ENCODE peak calls at places on chromosomes 5 and 9, in seven cellular contexts. P is choroid plexus epithelial cell, B is gastrocnemius medialis, O is psoas muscle, R is RWPE1, H is astrocyte of the spinal cord, K is astrocyte. S is an unnamed sample.

GRCh38 chr9:80648336-80648735 is 1041.0 kb downstream of the TLE1 start:
- DNase-seq in P (peak), B (no peak), O (no peak), R (no peak), H (peak), K (peak), S (no peak)

GRCh38 chr9:19028835-19029451 is 4.1 kb downstream of the SAXO1 start:
- DNase-seq in P (peak), B (no peak), O (no peak), R (peak), H (peak), K (peak), S (peak)

GRCh38 chr9:83013261-83013610 is 49.7 kb downstream of the RASEF start:
- DNase-seq in P (peak), B (no peak), O (no peak), R (no peak), H (peak), K (peak), S (no peak)

GRCh38 chr9:95012035-95012708 is 285.7 kb downstream of the AOPEP start:
- DNase-seq in P (no peak), B (no peak), O (no peak), R (no peak), H (no peak), K (no peak), S (no peak)

GRCh38 chr5:140297283-140297682 is 5.6 kb downstream of the PFDN1 start:
- DNase-seq in P (no peak), B (no peak), O (no peak), R (no peak), H (no peak), K (no peak), S (no peak)

GRCh38 chr5:125659316-125660071 is 763.7 kb upstream of the GRAMD2B start:
- DNase-seq in P (peak), B (no peak), O (no peak), R (no peak), H (peak), K (peak), S (no peak)

GRCh38 chr5:32780508-32780919 is 69.4 kb downstream of the NPR3 start:
- DNase-seq in P (peak), B (no peak), O (no peak), R (no peak), H (peak), K (peak), S (no peak)

GRCh38 chr9:70218767-70219166 is 40.0 kb upstream of the SMC5 start:
- DNase-seq in P (no peak), B (no peak), O (no peak), R (no peak), H (peak), K (peak), S (no peak)

GRCh38 chr9:82108474-82108873 is 119.9 kb downstream of the SPATA31D1 start:
- DNase-seq in P (no peak), B (no peak), O (no peak), R (no peak), H (no peak), K (no peak), S (no peak)

GRCh38 chr5:947626-948471 is 55.2 kb downstream of the TRIP13 start:
- DNase-seq in P (no peak), B (no peak), O (no peak), R (no peak), H (no peak), K (no peak), S (no peak)

GRCh38 chr9:16485575-16486321 is 384.7 kb downstream of the BNC2 start:
- DNase-seq in P (no peak), B (no peak), O (no peak), R (no peak), H (no peak), K (no peak), S (no peak)

GRCh38 chr5:16143361-16144049 is 36.1 kb downstream of the MARCHF11 start:
- DNase-seq in P (no peak), B (no peak), O (no peak), R (no peak), H (no peak), K (no peak), S (no peak)

GRCh38 chr9:90539266-90539665 is 103.4 kb downstream of the DIRAS2 start:
- DNase-seq in P (no peak), B (no peak), O (no peak), R (no peak), H (no peak), K (no peak), S (no peak)

GRCh38 chr5:68137451-68138190 is 77.9 kb upstream of the PIK3R1 start:
- DNase-seq in P (no peak), B (no peak), O (no peak), R (no peak), H (peak), K (peak), S (no peak)

DNA sequence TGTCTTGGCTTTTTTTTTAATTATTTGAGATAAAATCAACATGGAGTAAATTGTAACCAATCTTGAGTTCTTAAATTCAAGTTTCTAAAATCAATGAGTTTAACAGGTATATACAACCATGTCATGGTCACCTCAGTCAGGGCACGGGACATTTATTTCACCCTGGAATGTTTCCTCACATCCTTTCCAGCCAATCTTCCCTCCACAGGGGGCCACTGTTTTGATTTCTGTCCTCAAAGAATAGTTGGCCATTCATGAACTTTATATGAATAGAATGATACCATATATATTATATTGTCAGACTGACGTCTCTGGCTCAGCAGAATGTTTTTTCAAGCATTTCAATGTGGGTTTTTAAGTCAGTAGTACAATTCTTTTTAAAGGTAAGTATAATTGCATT is 806 bp downstream of the ZNF474 start:
- DNase-seq in P (peak), B (no peak), O (no peak), R (no peak), H (peak), K (no peak), S (no peak)
- TF ChIP-seq CTCF in P (no peak), B (no peak), O (no peak), R (no peak), H (no peak), K (no peak), S (no peak)

DNA sequence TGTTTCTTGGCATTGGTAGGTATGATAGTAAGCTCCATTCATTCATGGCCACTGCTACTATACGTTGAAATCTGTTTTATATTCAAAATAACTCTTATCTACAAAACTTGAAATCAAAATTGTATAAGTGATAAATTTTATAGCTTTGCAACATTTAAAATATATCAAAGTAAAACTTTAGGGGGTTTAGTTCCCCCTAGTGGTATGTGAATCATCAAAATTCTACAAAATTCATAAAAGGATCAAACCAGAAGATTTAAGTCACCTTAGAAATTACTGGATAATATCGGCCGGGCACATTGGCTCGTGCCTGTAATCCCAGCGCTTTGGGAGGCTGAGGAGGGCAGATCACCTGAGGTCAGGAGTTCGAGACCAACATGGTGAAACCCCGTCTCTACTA is 243.0 kb upstream of the CDH18 start:
- DNase-seq in P (no peak), B (no peak), O (no peak), R (no peak), H (peak), K (no peak), S (no peak)
- TF ChIP-seq CTCF in P (peak), B (no peak), O (no peak), R (no peak), H (no peak), K (no peak), S (no peak)

DNA sequence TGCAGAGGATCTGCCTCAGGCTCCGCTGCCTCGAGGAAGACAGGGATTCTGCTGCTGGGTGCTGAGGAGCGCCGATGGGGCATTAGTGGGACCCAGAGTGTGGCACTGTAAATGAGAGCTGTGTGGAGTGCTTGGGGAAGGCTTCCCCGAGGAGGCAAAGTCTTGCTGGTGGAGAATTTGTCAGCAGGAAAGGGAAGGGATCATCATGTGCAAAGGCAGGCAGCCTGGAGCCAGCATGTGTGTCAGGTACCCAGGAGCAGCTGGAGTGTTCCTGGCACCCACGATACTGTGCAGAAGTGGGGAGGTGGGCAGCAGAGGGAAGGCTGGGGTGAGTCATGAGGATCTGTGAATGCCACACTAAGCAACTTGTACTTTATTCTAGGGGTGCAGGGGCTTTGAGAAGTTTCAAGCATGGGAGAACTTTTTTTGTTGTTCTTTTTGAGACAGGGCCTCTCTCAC is 12.3 kb downstream of the B4GALT7 start:
- DNase-seq in P (no peak), B (no peak), O (no peak), R (no peak), H (no peak), K (no peak), S (no peak)
- TF ChIP-seq CTCF in P (no peak), B (no peak), O (no peak), R (no peak), H (no peak), K (no peak), S (no peak)

DNA sequence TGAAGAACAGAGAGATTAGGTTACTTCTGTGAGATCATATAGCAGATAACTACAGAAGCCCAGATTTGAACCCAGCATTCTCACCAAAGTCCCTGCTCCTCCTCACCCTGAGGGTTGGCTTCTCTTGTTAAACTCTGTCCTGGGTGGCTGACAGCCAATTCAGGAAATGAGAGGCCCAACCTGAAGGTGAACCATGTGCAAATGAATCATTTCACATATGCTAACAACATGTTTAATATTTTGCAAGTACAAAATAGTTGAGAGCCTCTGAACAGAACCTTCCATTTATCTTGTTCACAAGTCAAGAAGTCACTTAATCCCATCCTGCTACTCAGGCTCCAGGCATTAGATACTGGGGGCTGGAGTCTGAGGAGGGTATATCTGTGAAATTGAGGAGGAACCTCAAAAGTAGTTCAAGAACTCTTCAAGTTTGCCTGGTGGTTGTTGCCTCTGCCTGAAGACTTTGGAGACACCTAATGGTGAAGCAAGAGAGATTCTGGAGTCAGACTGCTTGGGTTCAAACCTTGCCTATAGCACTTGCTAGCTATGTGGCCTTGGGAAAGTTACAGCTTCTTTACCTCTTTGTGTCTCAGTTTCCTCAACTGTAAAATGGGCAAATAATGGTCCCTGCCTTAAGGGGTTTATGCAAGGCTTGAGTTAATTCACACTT is 564.0 kb downstream of the PSAT1 start:
- DNase-seq in P (peak), B (no peak), O (no peak), R (peak), H (peak), K (peak), S (no peak)
- TF ChIP-seq CTCF in P (peak), B (no peak), O (no peak), R (no peak), H (no peak), K (no peak), S (peak)